ENCODE peak calls at places on chromosomes 5 and 9, in seven cellular contexts. C is GM13977, D is BJ, Q is HL-60, B is ovary, Y is neural progenitor cell, H is GM13976. R is an unnamed sample.

GRCh38 chr5:132008163-132008473 is 3.3 kb downstream of the ACSL6 start:
- DNase-seq in B (no peak), C (no peak), Q (no peak), D (no peak), H (no peak), Y (no peak), R (no peak)

GRCh38 chr9:114538241-114538640 is 33.0 kb upstream of the WHRN start:
- DNase-seq in C (peak), D (no peak), H (peak), B (no peak), Y (peak), Q (peak), R (peak)

GRCh38 chr5:10896016-10896415 is 135.0 kb upstream of the DAP start:
- DNase-seq in C (no peak), D (no peak), Y (no peak), H (no peak), Q (no peak), B (no peak), R (no peak)

GRCh38 chr5:154648706-154649105 is 106.5 kb upstream of the LARP1 start:
- DNase-seq in Y (no peak), D (no peak), C (no peak), B (no peak), H (no peak), Q (peak), R (no peak)

GRCh38 chr9:128104171-128104618 is 23.3 kb downstream of the PTGES2 start:
- DNase-seq in Y (no peak), Q (no peak), B (peak), H (no peak), D (no peak), C (no peak), R (no peak)

GRCh38 chr5:174572591-174572990 is 151.8 kb upstream of the MSX2 start:
- DNase-seq in D (no peak), Y (no peak), Q (no peak), B (no peak), H (no peak), C (no peak), R (no peak)

GRCh38 chr9:99162759-99163364 is 57.9 kb downstream of the TGFBR1 start:
- DNase-seq in Y (peak), H (peak), B (no peak), D (no peak), Q (no peak), C (peak), R (peak)

GRCh38 chr9:114077162-114077837 is 800 bp downstream of the AMBP start:
- DNase-seq in D (no peak), B (no peak), C (no peak), Q (no peak), H (no peak), Y (no peak), R (no peak)

GRCh38 chr5:36655171-36655570 is 48.8 kb downstream of the SLC1A3 start:
- DNase-seq in Q (peak), B (no peak), C (no peak), Y (peak), D (no peak), H (no peak), R (no peak)

DNA sequence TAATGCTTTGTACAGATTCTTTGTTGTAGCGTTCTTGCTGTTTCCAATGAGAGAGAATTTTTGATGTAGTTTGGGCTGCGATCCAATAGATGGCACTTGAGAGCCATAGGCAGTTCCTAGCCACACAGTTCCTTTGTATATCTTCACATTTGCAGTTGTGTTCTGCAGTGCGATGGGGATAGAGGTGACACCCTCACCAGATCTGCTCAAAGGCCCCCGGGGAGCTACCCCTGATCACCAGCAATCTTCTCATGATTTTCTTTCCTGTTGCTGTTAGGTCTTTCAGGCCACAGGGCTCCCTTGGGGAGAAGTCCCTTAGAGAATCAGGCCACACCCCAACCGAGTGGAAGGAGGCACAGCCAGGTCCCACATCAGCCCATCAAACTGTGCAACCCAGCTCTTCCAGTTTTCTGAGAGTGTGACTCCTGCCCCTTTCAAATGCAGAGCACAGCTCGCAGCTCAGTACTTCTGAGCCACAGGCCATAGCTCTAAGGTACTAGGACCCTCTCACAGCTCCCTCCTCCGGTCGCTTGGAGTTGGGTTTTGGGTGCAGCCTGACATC is 353.7 kb downstream of the SLCO4C1 start:
- DNase-seq in H (no peak), C (peak), Y (peak), D (no peak), Q (peak), B (no peak), R (peak)
- TF ChIP-seq CTCF in H (peak), C (peak), Y (peak), D (peak), Q (peak), B (no peak), R (peak)

GRCh38 chr5:133341915-133342710 is 270.2 kb downstream of the FSTL4 start:
- DNase-seq in B (no peak), C (no peak), H (no peak), Y (peak), Q (no peak), D (no peak), R (no peak)
- TF ChIP-seq CTCF in B (no peak), C (no peak), H (no peak), Y (peak), Q (no peak), D (no peak), R (no peak)

GRCh38 chr9:22097712-22098111 is 88.6 kb upstream of the CDKN2B start:
- DNase-seq in H (no peak), C (no peak), D (peak), Q (no peak), B (no peak), Y (no peak), R (no peak)

GRCh38 chr9:22103650-22104575 is 94.8 kb upstream of the CDKN2B start:
- DNase-seq in Q (no peak), D (no peak), B (no peak), Y (no peak), H (no peak), C (no peak), R (no peak)

GRCh38 chr9:22102347-22103053 is 93.4 kb upstream of the CDKN2B start:
- DNase-seq in Y (no peak), B (no peak), Q (no peak), H (no peak), C (no peak), D (no peak), R (no peak)

GRCh38 chr9:22098636-22099332 is 89.7 kb upstream of the CDKN2B start:
- DNase-seq in H (no peak), D (no peak), Y (no peak), B (no peak), Q (no peak), C (no peak), R (no peak)

GRCh38 chr9:22100626-22101025 is 91.5 kb upstream of the CDKN2B start:
- DNase-seq in C (no peak), H (no peak), B (no peak), D (no peak), Y (peak), Q (no peak), R (no peak)
- TF ChIP-seq CTCF in C (no peak), H (no peak), B (no peak), D (no peak), Y (peak), Q (no peak), R (no peak)

GRCh38 chr5:179974946-179975712 is 67.4 kb upstream of the TBC1D9B start:
- DNase-seq in D (no peak), Q (peak), Y (peak), H (peak), B (no peak), C (peak), R (peak)
- TF ChIP-seq CTCF in D (peak), Q (peak), Y (peak), H (peak), B (no peak), C (peak), R (peak)

DNA sequence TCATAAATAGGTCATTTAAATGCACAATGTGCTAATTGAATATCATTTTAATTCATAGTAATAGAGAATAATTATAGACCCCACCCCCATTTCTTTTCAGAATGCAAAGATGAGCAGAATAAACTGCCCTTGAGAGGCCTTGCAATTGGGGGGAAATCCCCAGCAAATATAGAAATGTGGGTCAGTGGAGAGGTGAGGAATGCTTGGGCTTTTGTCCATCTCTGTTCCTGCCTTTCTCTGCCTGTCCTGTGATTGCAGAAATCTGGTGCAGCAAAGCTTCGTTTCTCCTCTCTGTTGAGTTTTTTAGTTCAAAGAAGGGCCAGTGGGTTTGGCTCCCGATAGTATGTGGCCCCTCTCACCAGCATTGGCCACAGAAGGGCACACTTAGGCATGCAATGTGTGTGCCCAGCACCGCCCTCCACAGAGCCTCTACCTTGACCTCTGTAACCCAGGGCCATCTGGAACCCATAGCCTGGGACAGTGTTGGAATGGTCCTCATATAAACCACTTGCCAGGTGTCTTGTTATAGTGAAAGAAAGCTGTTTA is 164.2 kb downstream of the SEMA6A start:
- DNase-seq in Q (no peak), B (no peak), C (no peak), Y (no peak), H (no peak), D (no peak), R (no peak)
- TF ChIP-seq CTCF in Q (no peak), B (no peak), C (no peak), Y (no peak), H (no peak), D (no peak), R (no peak)

GRCh38 chr5:178454821-178455479 is 135.2 kb downstream of the COL23A1 start:
- DNase-seq in Y (no peak), C (no peak), H (no peak), D (no peak), Q (no peak), B (no peak), R (no peak)

GRCh38 chr5:178453224-178453623 is 137.0 kb downstream of the COL23A1 start:
- DNase-seq in B (no peak), D (peak), Q (no peak), H (no peak), Y (no peak), C (no peak), R (no peak)

GRCh38 chr5:178457471-178457870 is 132.7 kb downstream of the COL23A1 start:
- DNase-seq in B (no peak), Y (no peak), Q (no peak), D (no peak), H (no peak), C (no peak), R (no peak)

GRCh38 chr5:178455480-178455835 is 134.7 kb downstream of the COL23A1 start:
- DNase-seq in Y (no peak), D (no peak), B (no peak), C (no peak), Q (no peak), H (no peak), R (no peak)

DNA sequence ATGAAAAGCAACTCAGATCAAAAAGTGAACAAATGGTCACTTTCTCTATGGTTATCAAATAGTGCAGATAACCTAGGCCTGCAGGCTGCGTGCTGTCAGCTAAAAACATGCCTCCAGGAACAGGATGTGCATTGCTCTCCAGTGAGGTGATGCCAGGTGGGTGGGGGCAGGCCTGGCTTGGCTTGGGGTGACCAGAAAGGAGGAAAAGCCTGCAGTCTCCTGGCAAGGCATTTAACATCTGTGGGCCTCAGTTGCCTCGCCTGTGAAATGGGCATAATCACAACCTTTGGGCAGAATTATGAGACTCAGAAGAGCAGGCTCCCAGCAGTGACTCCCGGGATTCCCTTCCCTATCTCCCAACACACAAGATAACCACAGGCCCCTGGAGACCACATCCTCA is 135.9 kb downstream of the COL23A1 start:
- DNase-seq in Y (no peak), B (no peak), H (no peak), D (no peak), C (no peak), Q (no peak), R (no peak)
- TF ChIP-seq CTCF in Y (no peak), B (no peak), H (no peak), D (no peak), C (no peak), Q (no peak), R (no peak)

DNA sequence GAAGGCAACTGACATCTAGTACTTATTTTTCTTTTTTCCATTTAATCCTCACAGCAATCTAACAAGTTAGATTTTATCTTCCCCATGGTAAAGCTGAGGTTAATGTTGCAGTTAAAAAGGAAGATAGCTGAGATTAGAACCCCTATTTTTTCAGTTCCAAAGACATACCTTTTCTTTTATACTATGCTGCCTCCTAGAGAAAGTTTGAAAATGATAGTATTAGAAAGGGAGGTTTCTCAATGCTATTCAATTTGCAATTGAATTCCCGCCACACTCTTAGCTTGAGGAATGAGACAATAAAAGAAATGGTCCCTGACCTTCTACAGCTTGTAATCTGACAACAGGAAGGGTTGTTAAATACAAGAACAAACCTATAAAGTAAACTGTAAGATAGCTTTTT is 195.9 kb upstream of the TRIM32 start:
- DNase-seq in H (no peak), Q (no peak), Y (no peak), D (no peak), C (no peak), B (no peak), R (no peak)
- TF ChIP-seq CTCF in H (no peak), Q (no peak), Y (no peak), D (no peak), C (no peak), B (no peak), R (no peak)

R was measured in activated CD8-positive, alpha-beta T cell treated with anti-CD3 and anti-CD28 coated beads for 36 hours.